ENCODE peak calls at places on chromosomes 4 and X, in seven cellular contexts. One of them, this sample, is unnamed.

GRCh38 chrX:41526925-41527324 is 79.8 kb downstream of the NYX start:
- DNase-seq in left colon: no peak
- DNase-seq in foreskin fibroblast: peak; percentile 52
- DNase-seq in NCI-H2029: no peak
- DNase-seq in type B pancreatic cell: no peak
- DNase-seq in activated CD4-positive, alpha-beta T cell treated with anti-CD3 and anti-CD28 coated beads for 24 hours: no peak
- DNase-seq in stimulated activated CD4-positive, alpha-beta T cell treated with anti-CD3 and anti-CD28 coated beads, Interleukin-1b, Interleukin-23, amount 100 ng/mL, for 48 hours: no peak
- DNase-seq in this sample: no peak

GRCh38 chr4:88177981-88178632 is 19.7 kb upstream of the ABCG2 start:
- DNase-seq in left colon: no peak
- DNase-seq in foreskin fibroblast: peak; percentile 41
- DNase-seq in NCI-H2029: no peak
- DNase-seq in type B pancreatic cell: no peak
- DNase-seq in activated CD4-positive, alpha-beta T cell treated with anti-CD3 and anti-CD28 coated beads for 24 hours: no peak
- DNase-seq in stimulated activated CD4-positive, alpha-beta T cell treated with anti-CD3 and anti-CD28 coated beads, Interleukin-1b, Interleukin-23, amount 100 ng/mL, for 48 hours: no peak
- DNase-seq in this sample: no peak

GRCh38 chrX:17531500-17531899 is 156.5 kb downstream of the NHS start:
- DNase-seq in left colon: no peak
- DNase-seq in foreskin fibroblast: no peak
- DNase-seq in NCI-H2029: no peak
- DNase-seq in type B pancreatic cell: no peak
- DNase-seq in activated CD4-positive, alpha-beta T cell treated with anti-CD3 and anti-CD28 coated beads for 24 hours: no peak
- DNase-seq in stimulated activated CD4-positive, alpha-beta T cell treated with anti-CD3 and anti-CD28 coated beads, Interleukin-1b, Interleukin-23, amount 100 ng/mL, for 48 hours: no peak
- DNase-seq in this sample: no peak

GRCh38 chr4:86934147-86934771 is 552 bp upstream of the AFF1 start:
- DNase-seq in left colon: peak; percentile 23
- DNase-seq in foreskin fibroblast: no peak
- DNase-seq in NCI-H2029: no peak
- DNase-seq in type B pancreatic cell: no peak
- DNase-seq in activated CD4-positive, alpha-beta T cell treated with anti-CD3 and anti-CD28 coated beads for 24 hours: no peak
- DNase-seq in stimulated activated CD4-positive, alpha-beta T cell treated with anti-CD3 and anti-CD28 coated beads, Interleukin-1b, Interleukin-23, amount 100 ng/mL, for 48 hours: no peak
- DNase-seq in this sample: no peak

GRCh38 chr4:37603070-37603468 is 83.1 kb downstream of the RELL1 start:
- DNase-seq in left colon: peak; percentile 83
- DNase-seq in foreskin fibroblast: peak; percentile 65
- DNase-seq in NCI-H2029: peak; percentile 13
- DNase-seq in type B pancreatic cell: peak; percentile 86
- DNase-seq in activated CD4-positive, alpha-beta T cell treated with anti-CD3 and anti-CD28 coated beads for 24 hours: peak; percentile 65
- DNase-seq in stimulated activated CD4-positive, alpha-beta T cell treated with anti-CD3 and anti-CD28 coated beads, Interleukin-1b, Interleukin-23, amount 100 ng/mL, for 48 hours: peak; percentile 69
- DNase-seq in this sample: peak; percentile 88

GRCh38 chrX:9859711-9860555 is 73.7 kb downstream of the SHROOM2 start:
- DNase-seq in left colon: no peak
- DNase-seq in foreskin fibroblast: peak; percentile 14
- DNase-seq in NCI-H2029: no peak
- DNase-seq in type B pancreatic cell: no peak
- DNase-seq in activated CD4-positive, alpha-beta T cell treated with anti-CD3 and anti-CD28 coated beads for 24 hours: no peak
- DNase-seq in stimulated activated CD4-positive, alpha-beta T cell treated with anti-CD3 and anti-CD28 coated beads, Interleukin-1b, Interleukin-23, amount 100 ng/mL, for 48 hours: no peak
- DNase-seq in this sample: no peak

GRCh38 chrX:74579597-74580209 is 34.7 kb downstream of the RLIM start:
- DNase-seq in left colon: no peak
- DNase-seq in foreskin fibroblast: peak; percentile 10
- DNase-seq in NCI-H2029: no peak
- DNase-seq in type B pancreatic cell: no peak
- DNase-seq in activated CD4-positive, alpha-beta T cell treated with anti-CD3 and anti-CD28 coated beads for 24 hours: no peak
- DNase-seq in stimulated activated CD4-positive, alpha-beta T cell treated with anti-CD3 and anti-CD28 coated beads, Interleukin-1b, Interleukin-23, amount 100 ng/mL, for 48 hours: no peak
- DNase-seq in this sample: no peak

GRCh38 chrX:136146614-136147319 is 566 bp upstream of the FHL1 start:
- DNase-seq in left colon: no peak
- DNase-seq in foreskin fibroblast: no peak
- DNase-seq in NCI-H2029: no peak
- DNase-seq in type B pancreatic cell: no peak
- DNase-seq in activated CD4-positive, alpha-beta T cell treated with anti-CD3 and anti-CD28 coated beads for 24 hours: peak; percentile 1
- DNase-seq in stimulated activated CD4-positive, alpha-beta T cell treated with anti-CD3 and anti-CD28 coated beads, Interleukin-1b, Interleukin-23, amount 100 ng/mL, for 48 hours: peak; percentile 3
- DNase-seq in this sample: no peak

GRCh38 chrX:46588263-46588662 is 14.7 kb downstream of the CHST7 start:
- DNase-seq in left colon: no peak
- DNase-seq in foreskin fibroblast: no peak
- DNase-seq in NCI-H2029: no peak
- DNase-seq in type B pancreatic cell: no peak
- DNase-seq in activated CD4-positive, alpha-beta T cell treated with anti-CD3 and anti-CD28 coated beads for 24 hours: peak; percentile 40
- DNase-seq in stimulated activated CD4-positive, alpha-beta T cell treated with anti-CD3 and anti-CD28 coated beads, Interleukin-1b, Interleukin-23, amount 100 ng/mL, for 48 hours: peak; percentile 32
- DNase-seq in this sample: no peak

GRCh38 chr4:163384434-163384833 is 40.7 kb downstream of the NPY5R start:
- DNase-seq in left colon: no peak
- DNase-seq in foreskin fibroblast: no peak
- DNase-seq in NCI-H2029: no peak
- DNase-seq in type B pancreatic cell: no peak
- DNase-seq in activated CD4-positive, alpha-beta T cell treated with anti-CD3 and anti-CD28 coated beads for 24 hours: no peak
- DNase-seq in stimulated activated CD4-positive, alpha-beta T cell treated with anti-CD3 and anti-CD28 coated beads, Interleukin-1b, Interleukin-23, amount 100 ng/mL, for 48 hours: no peak
- DNase-seq in this sample: no peak

GRCh38 chr4:56512166-56512565 is 6.6 kb downstream of the ARL9 start:
- DNase-seq in left colon: no peak
- DNase-seq in foreskin fibroblast: no peak
- DNase-seq in NCI-H2029: no peak
- DNase-seq in type B pancreatic cell: no peak
- DNase-seq in activated CD4-positive, alpha-beta T cell treated with anti-CD3 and anti-CD28 coated beads for 24 hours: no peak
- DNase-seq in stimulated activated CD4-positive, alpha-beta T cell treated with anti-CD3 and anti-CD28 coated beads, Interleukin-1b, Interleukin-23, amount 100 ng/mL, for 48 hours: no peak
- DNase-seq in this sample: no peak

GRCh38 chrX:123860983-123861382 is 1.1 kb downstream of the XIAP start:
- DNase-seq in left colon: no peak
- DNase-seq in foreskin fibroblast: no peak
- DNase-seq in NCI-H2029: no peak
- DNase-seq in type B pancreatic cell: no peak
- DNase-seq in activated CD4-positive, alpha-beta T cell treated with anti-CD3 and anti-CD28 coated beads for 24 hours: no peak
- DNase-seq in stimulated activated CD4-positive, alpha-beta T cell treated with anti-CD3 and anti-CD28 coated beads, Interleukin-1b, Interleukin-23, amount 100 ng/mL, for 48 hours: no peak
- DNase-seq in this sample: no peak

GRCh38 chrX:40484408-40485091 is 96.2 kb upstream of the ATP6AP2 start:
- DNase-seq in left colon: no peak
- DNase-seq in foreskin fibroblast: no peak
- DNase-seq in NCI-H2029: no peak
- DNase-seq in type B pancreatic cell: no peak
- DNase-seq in activated CD4-positive, alpha-beta T cell treated with anti-CD3 and anti-CD28 coated beads for 24 hours: no peak
- DNase-seq in stimulated activated CD4-positive, alpha-beta T cell treated with anti-CD3 and anti-CD28 coated beads, Interleukin-1b, Interleukin-23, amount 100 ng/mL, for 48 hours: no peak
- DNase-seq in this sample: no peak

GRCh38 chr4:124943145-124943889 is 230.8 kb upstream of the ANKRD50 start:
- DNase-seq in left colon: no peak
- DNase-seq in foreskin fibroblast: no peak
- DNase-seq in NCI-H2029: no peak
- DNase-seq in type B pancreatic cell: no peak
- DNase-seq in activated CD4-positive, alpha-beta T cell treated with anti-CD3 and anti-CD28 coated beads for 24 hours: no peak
- DNase-seq in stimulated activated CD4-positive, alpha-beta T cell treated with anti-CD3 and anti-CD28 coated beads, Interleukin-1b, Interleukin-23, amount 100 ng/mL, for 48 hours: no peak
- DNase-seq in this sample: no peak

GRCh38 chrX:83416273-83416672 is 91.8 kb upstream of the POU3F4 start:
- DNase-seq in left colon: no peak
- DNase-seq in foreskin fibroblast: no peak
- DNase-seq in NCI-H2029: no peak
- DNase-seq in type B pancreatic cell: no peak
- DNase-seq in activated CD4-positive, alpha-beta T cell treated with anti-CD3 and anti-CD28 coated beads for 24 hours: no peak
- DNase-seq in stimulated activated CD4-positive, alpha-beta T cell treated with anti-CD3 and anti-CD28 coated beads, Interleukin-1b, Interleukin-23, amount 100 ng/mL, for 48 hours: no peak
- DNase-seq in this sample: no peak

GRCh38 chr4:13266687-13267086 is 217.5 kb downstream of the RAB28 start:
- DNase-seq in left colon: no peak
- DNase-seq in foreskin fibroblast: no peak
- DNase-seq in NCI-H2029: no peak
- DNase-seq in type B pancreatic cell: no peak
- DNase-seq in activated CD4-positive, alpha-beta T cell treated with anti-CD3 and anti-CD28 coated beads for 24 hours: no peak
- DNase-seq in stimulated activated CD4-positive, alpha-beta T cell treated with anti-CD3 and anti-CD28 coated beads, Interleukin-1b, Interleukin-23, amount 100 ng/mL, for 48 hours: no peak
- DNase-seq in this sample: no peak

GRCh38 chrX:134669378-134670098 is 11.3 kb upstream of the PLAC1 start:
- DNase-seq in left colon: no peak
- DNase-seq in foreskin fibroblast: peak; percentile 90
- DNase-seq in NCI-H2029: no peak
- DNase-seq in type B pancreatic cell: no peak
- DNase-seq in activated CD4-positive, alpha-beta T cell treated with anti-CD3 and anti-CD28 coated beads for 24 hours: no peak
- DNase-seq in stimulated activated CD4-positive, alpha-beta T cell treated with anti-CD3 and anti-CD28 coated beads, Interleukin-1b, Interleukin-23, amount 100 ng/mL, for 48 hours: no peak
- DNase-seq in this sample: no peak

GRCh38 chr4:147736458-147736857 is 4.6 kb downstream of the ARHGAP10 start:
- DNase-seq in left colon: no peak
- DNase-seq in foreskin fibroblast: peak; percentile 70
- DNase-seq in NCI-H2029: no peak
- DNase-seq in type B pancreatic cell: no peak
- DNase-seq in activated CD4-positive, alpha-beta T cell treated with anti-CD3 and anti-CD28 coated beads for 24 hours: no peak
- DNase-seq in stimulated activated CD4-positive, alpha-beta T cell treated with anti-CD3 and anti-CD28 coated beads, Interleukin-1b, Interleukin-23, amount 100 ng/mL, for 48 hours: no peak
- DNase-seq in this sample: no peak

GRCh38 chr4:34323549-34324325 is 1920.6 kb downstream of the ARAP2 start:
- DNase-seq in left colon: no peak
- DNase-seq in foreskin fibroblast: peak; percentile 46
- DNase-seq in NCI-H2029: no peak
- DNase-seq in type B pancreatic cell: no peak
- DNase-seq in activated CD4-positive, alpha-beta T cell treated with anti-CD3 and anti-CD28 coated beads for 24 hours: no peak
- DNase-seq in stimulated activated CD4-positive, alpha-beta T cell treated with anti-CD3 and anti-CD28 coated beads, Interleukin-1b, Interleukin-23, amount 100 ng/mL, for 48 hours: no peak
- DNase-seq in this sample: no peak

GRCh38 chr4:86400216-86400615 is 40.4 kb upstream of the MAPK10 start:
- DNase-seq in left colon: no peak
- DNase-seq in foreskin fibroblast: no peak
- DNase-seq in NCI-H2029: no peak
- DNase-seq in type B pancreatic cell: no peak
- DNase-seq in activated CD4-positive, alpha-beta T cell treated with anti-CD3 and anti-CD28 coated beads for 24 hours: no peak
- DNase-seq in stimulated activated CD4-positive, alpha-beta T cell treated with anti-CD3 and anti-CD28 coated beads, Interleukin-1b, Interleukin-23, amount 100 ng/mL, for 48 hours: no peak
- DNase-seq in this sample: no peak

GRCh38 chrX:108148524-108148923 is 56.9 kb downstream of the ATG4A start:
- DNase-seq in left colon: no peak
- DNase-seq in foreskin fibroblast: no peak
- DNase-seq in NCI-H2029: no peak
- DNase-seq in type B pancreatic cell: no peak
- DNase-seq in activated CD4-positive, alpha-beta T cell treated with anti-CD3 and anti-CD28 coated beads for 24 hours: no peak
- DNase-seq in stimulated activated CD4-positive, alpha-beta T cell treated with anti-CD3 and anti-CD28 coated beads, Interleukin-1b, Interleukin-23, amount 100 ng/mL, for 48 hours: no peak
- DNase-seq in this sample: no peak

GRCh38 chr4:184889683-184890082 is 63.9 kb upstream of the ACSL1 start:
- DNase-seq in left colon: no peak
- DNase-seq in foreskin fibroblast: no peak
- DNase-seq in NCI-H2029: no peak
- DNase-seq in type B pancreatic cell: no peak
- DNase-seq in activated CD4-positive, alpha-beta T cell treated with anti-CD3 and anti-CD28 coated beads for 24 hours: no peak
- DNase-seq in stimulated activated CD4-positive, alpha-beta T cell treated with anti-CD3 and anti-CD28 coated beads, Interleukin-1b, Interleukin-23, amount 100 ng/mL, for 48 hours: no peak
- DNase-seq in this sample: no peak

GRCh38 chrX:10157545-10157944 is 770 bp downstream of the CLCN4 start:
- DNase-seq in left colon: no peak
- DNase-seq in foreskin fibroblast: peak; percentile 11
- DNase-seq in NCI-H2029: no peak
- DNase-seq in type B pancreatic cell: no peak
- DNase-seq in activated CD4-positive, alpha-beta T cell treated with anti-CD3 and anti-CD28 coated beads for 24 hours: no peak
- DNase-seq in stimulated activated CD4-positive, alpha-beta T cell treated with anti-CD3 and anti-CD28 coated beads, Interleukin-1b, Interleukin-23, amount 100 ng/mL, for 48 hours: no peak
- DNase-seq in this sample: no peak

GRCh38 chr4:152309418-152309817 is 226.5 kb downstream of the FBXW7 start:
- DNase-seq in left colon: no peak
- DNase-seq in foreskin fibroblast: no peak
- DNase-seq in NCI-H2029: peak; percentile 18
- DNase-seq in type B pancreatic cell: no peak
- DNase-seq in activated CD4-positive, alpha-beta T cell treated with anti-CD3 and anti-CD28 coated beads for 24 hours: no peak
- DNase-seq in stimulated activated CD4-positive, alpha-beta T cell treated with anti-CD3 and anti-CD28 coated beads, Interleukin-1b, Interleukin-23, amount 100 ng/mL, for 48 hours: no peak
- DNase-seq in this sample: no peak

GRCh38 chr4:121156822-121157769 is 7.0 kb downstream of the TNIP3 start:
- DNase-seq in left colon: peak; percentile 65
- DNase-seq in foreskin fibroblast: peak; percentile 17
- DNase-seq in NCI-H2029: no peak
- DNase-seq in type B pancreatic cell: no peak
- DNase-seq in activated CD4-positive, alpha-beta T cell treated with anti-CD3 and anti-CD28 coated beads for 24 hours: no peak
- DNase-seq in stimulated activated CD4-positive, alpha-beta T cell treated with anti-CD3 and anti-CD28 coated beads, Interleukin-1b, Interleukin-23, amount 100 ng/mL, for 48 hours: no peak
- DNase-seq in this sample: no peak

GRCh38 chr4:102789317-102789717 is 28.5 kb upstream of the MANBA start:
- DNase-seq in left colon: no peak
- DNase-seq in foreskin fibroblast: peak; percentile 18
- DNase-seq in NCI-H2029: no peak
- DNase-seq in type B pancreatic cell: no peak
- DNase-seq in activated CD4-positive, alpha-beta T cell treated with anti-CD3 and anti-CD28 coated beads for 24 hours: no peak
- DNase-seq in stimulated activated CD4-positive, alpha-beta T cell treated with anti-CD3 and anti-CD28 coated beads, Interleukin-1b, Interleukin-23, amount 100 ng/mL, for 48 hours: no peak
- DNase-seq in this sample: no peak

GRCh38 chr4:104751468-104751867 is 256.8 kb upstream of the CXXC4 start:
- DNase-seq in left colon: no peak
- DNase-seq in foreskin fibroblast: no peak
- DNase-seq in NCI-H2029: no peak
- DNase-seq in type B pancreatic cell: no peak
- DNase-seq in activated CD4-positive, alpha-beta T cell treated with anti-CD3 and anti-CD28 coated beads for 24 hours: no peak
- DNase-seq in stimulated activated CD4-positive, alpha-beta T cell treated with anti-CD3 and anti-CD28 coated beads, Interleukin-1b, Interleukin-23, amount 100 ng/mL, for 48 hours: no peak
- DNase-seq in this sample: no peak

GRCh38 chr4:26192921-26193894 is 127.6 kb upstream of the RBPJ start:
- DNase-seq in left colon: no peak
- DNase-seq in foreskin fibroblast: no peak
- DNase-seq in NCI-H2029: no peak
- DNase-seq in type B pancreatic cell: no peak
- DNase-seq in activated CD4-positive, alpha-beta T cell treated with anti-CD3 and anti-CD28 coated beads for 24 hours: no peak
- DNase-seq in stimulated activated CD4-positive, alpha-beta T cell treated with anti-CD3 and anti-CD28 coated beads, Interleukin-1b, Interleukin-23, amount 100 ng/mL, for 48 hours: peak; percentile 52
- DNase-seq in this sample: no peak

GRCh38 chrX:49282647-49283011 is 13.0 kb downstream of the PPP1R3F start:
- DNase-seq in left colon: no peak
- DNase-seq in foreskin fibroblast: peak; percentile 11
- DNase-seq in NCI-H2029: no peak
- DNase-seq in type B pancreatic cell: no peak
- DNase-seq in activated CD4-positive, alpha-beta T cell treated with anti-CD3 and anti-CD28 coated beads for 24 hours: no peak
- DNase-seq in stimulated activated CD4-positive, alpha-beta T cell treated with anti-CD3 and anti-CD28 coated beads, Interleukin-1b, Interleukin-23, amount 100 ng/mL, for 48 hours: no peak
- DNase-seq in this sample: no peak

This sample was measured in ureter.